ENCODE peak calls at places on chromosomes 7 and 10, in five cellular contexts. H is lower lobe of right lung; K is naive thymus-derived CD4-positive, alpha-beta T cell; T is lower leg skin; U is stomach. V is an unnamed sample.

GRCh38 chr10:82969405-82969804 is 1094.4 kb downstream of the NRG3 start:
- DNase-seq in K (no peak), U (no peak), T (no peak), H (no peak), V (peak)

GRCh38 chr10:43206391-43207235 is 60.3 kb downstream of the RASGEF1A start:
- DNase-seq in T (no peak), H (peak), U (no peak), K (no peak), V (no peak)

GRCh38 chr7:99189222-99189621 is 18.7 kb downstream of the KPNA7 start:
- DNase-seq in T (no peak), H (no peak), U (no peak), K (no peak), V (no peak)

GRCh38 chr10:99451499-99451788 is 21.0 kb upstream of the GOT1 start:
- DNase-seq in U (no peak), H (no peak), K (no peak), T (no peak), V (no peak)

GRCh38 chr10:68171539-68172080 is 60.3 kb downstream of the ATOH7 start:
- DNase-seq in T (no peak), H (no peak), U (no peak), K (no peak), V (no peak)

GRCh38 chr10:30254926-30255325 is 94.2 kb downstream of the MTPAP start:
- DNase-seq in H (no peak), U (no peak), K (no peak), T (no peak), V (no peak)

GRCh38 chr10:71423936-71424335 is 27.2 kb downstream of the CDH23 start:
- DNase-seq in H (no peak), K (no peak), U (no peak), T (no peak), V (no peak)

GRCh38 chr10:121324678-121325213 is 273.5 kb downstream of the FGFR2 start:
- DNase-seq in K (no peak), H (no peak), T (no peak), U (no peak), V (no peak)

GRCh38 chr7:158353606-158354570 is 233.7 kb downstream of the PTPRN2 start:
- DNase-seq in K (no peak), H (no peak), T (no peak), U (no peak), V (peak)

GRCh38 chr10:5416981-5417380 is 4.6 kb downstream of the NET1 start:
- DNase-seq in T (no peak), U (no peak), H (no peak), K (no peak), V (no peak)

GRCh38 chr7:136259074-136259473 is 281.9 kb upstream of the MTPN start:
- DNase-seq in H (no peak), U (no peak), K (no peak), T (no peak), V (no peak)

GRCh38 chr10:49280001-49280408 is 19.0 kb upstream of the C10orf71 start:
- DNase-seq in U (peak), T (no peak), K (no peak), H (no peak), V (no peak)

GRCh38 chr7:127566242-127566641 is 19.2 kb downstream of the GCC1 start:
- DNase-seq in T (no peak), H (no peak), K (no peak), U (no peak), V (no peak)

GRCh38 chr10:8049874-8050560 is 4.5 kb upstream of the GATA3 start:
- DNase-seq in U (no peak), H (no peak), K (peak), T (no peak), V (no peak)

GRCh38 chr7:149799397-149800168 is 26.2 kb upstream of the ZNF467 start:
- DNase-seq in K (peak), H (no peak), U (peak), T (no peak), V (peak)

GRCh38 chr7:73612598-73613269 is 11.6 kb downstream of the MLXIPL start:
- DNase-seq in K (no peak), T (no peak), H (no peak), U (peak), V (no peak)

GRCh38 chr7:81053623-81054022 is 134.8 kb upstream of the SEMA3C start:
- DNase-seq in K (no peak), T (no peak), U (no peak), H (no peak), V (no peak)

GRCh38 chr7:107180378-107180777 is 11.6 kb downstream of the HBP1 start:
- DNase-seq in K (no peak), T (no peak), U (peak), H (no peak), V (no peak)

GRCh38 chr7:128687131-128687530 is 15.0 kb downstream of the GARIN1A start:
- DNase-seq in T (no peak), K (no peak), H (no peak), U (no peak), V (no peak)

GRCh38 chr7:49174396-49174795 is 250.0 kb downstream of the CDC14C start:
- DNase-seq in H (no peak), T (no peak), K (no peak), U (no peak), V (no peak)

GRCh38 chr7:106167439-106168136 is 55.5 kb upstream of the SYPL1 start:
- DNase-seq in H (no peak), T (no peak), K (no peak), U (no peak), V (no peak)

GRCh38 chr7:133109816-133110215 is 27.9 kb upstream of the CHCHD3 start:
- DNase-seq in T (no peak), U (no peak), K (no peak), H (no peak), V (no peak)

GRCh38 chr10:113982745-113983144 is 60.9 kb upstream of the ADRB1 start:
- DNase-seq in T (no peak), K (no peak), U (peak), H (peak), V (no peak)

GRCh38 chr10:30115391-30116253 is 56.2 kb upstream of the JCAD start:
- DNase-seq in T (no peak), U (no peak), K (no peak), H (no peak), V (no peak)

GRCh38 chr7:17405786-17406185 is 107.3 kb downstream of the AHR start:
- DNase-seq in K (no peak), T (no peak), H (no peak), U (no peak), V (no peak)

GRCh38 chr7:157271991-157272324 is 64.8 kb upstream of the DNAJB6 start:
- DNase-seq in T (peak), H (peak), U (peak), K (no peak), V (no peak)

GRCh38 chr7:110724811-110725210 is 366.1 kb upstream of the LRRN3 start:
- DNase-seq in H (no peak), U (no peak), T (no peak), K (no peak), V (no peak)

GRCh38 chr10:96910488-96911395 is 78.6 kb downstream of the LCOR start:
- DNase-seq in T (no peak), H (no peak), U (no peak), K (peak), V (peak)

GRCh38 chr7:142587578-142588191 is 161.6 kb upstream of the PRSS1 start:
- DNase-seq in T (no peak), K (peak), U (no peak), H (no peak), V (peak)

GRCh38 chr7:113796557-113796956 is 122.3 kb downstream of the PPP1R3A start:
- DNase-seq in T (no peak), U (no peak), K (no peak), H (no peak), V (no peak)

GRCh38 chr10:98365698-98366530 is 49.1 kb downstream of the PYROXD2 start:
- DNase-seq in T (peak), H (no peak), U (no peak), K (no peak), V (no peak)

GRCh38 chr7:94296886-94297285 is 97.8 kb upstream of the COL1A2 start:
- DNase-seq in T (no peak), U (no peak), H (no peak), K (no peak), V (no peak)

GRCh38 chr7:72476608-72477305 is 64.6 kb upstream of the CALN1 start:
- DNase-seq in U (peak), H (no peak), T (peak), K (no peak), V (no peak)

GRCh38 chr7:110148054-110148453 is 942.9 kb upstream of the LRRN3 start:
- DNase-seq in T (no peak), K (no peak), U (no peak), H (no peak), V (no peak)

GRCh38 chr10:100009793-100010676 is at the start of gene DNMBP:
- DNase-seq in K (peak), H (peak), T (peak), U (peak), V (peak)

GRCh38 chr7:152402384-152403250 is 33.2 kb downstream of the KMT2C start:
- DNase-seq in H (no peak), U (no peak), T (no peak), K (no peak), V (no peak)

GRCh38 chr7:158811461-158811860 is 17.8 kb downstream of the ESYT2 start:
- DNase-seq in K (no peak), T (no peak), H (no peak), U (no peak), V (peak)

GRCh38 chr10:125538947-125539649 is 143.9 kb downstream of the TEX36 start:
- DNase-seq in U (peak), K (no peak), H (no peak), T (peak), V (no peak)

GRCh38 chr7:132030161-132030568 is 473.7 kb upstream of the PODXL start:
- DNase-seq in H (no peak), K (no peak), U (peak), T (no peak), V (no peak)

GRCh38 chr7:54663603-54664234 is 95.3 kb downstream of the SEC61G start:
- DNase-seq in K (no peak), H (no peak), U (no peak), T (no peak), V (no peak)
- H3K4me3 ChIP-seq in K (no peak), H (peak), U (peak), T (no peak), V (no peak)

GRCh38 chr10:80554050-80554449 is 16.3 kb downstream of the SH2D4B start:
- DNase-seq in T (no peak), U (no peak), K (no peak), H (no peak), V (no peak)
- H3K4me3 ChIP-seq in T (no peak), U (no peak), K (no peak), H (no peak), V (no peak)

DNA sequence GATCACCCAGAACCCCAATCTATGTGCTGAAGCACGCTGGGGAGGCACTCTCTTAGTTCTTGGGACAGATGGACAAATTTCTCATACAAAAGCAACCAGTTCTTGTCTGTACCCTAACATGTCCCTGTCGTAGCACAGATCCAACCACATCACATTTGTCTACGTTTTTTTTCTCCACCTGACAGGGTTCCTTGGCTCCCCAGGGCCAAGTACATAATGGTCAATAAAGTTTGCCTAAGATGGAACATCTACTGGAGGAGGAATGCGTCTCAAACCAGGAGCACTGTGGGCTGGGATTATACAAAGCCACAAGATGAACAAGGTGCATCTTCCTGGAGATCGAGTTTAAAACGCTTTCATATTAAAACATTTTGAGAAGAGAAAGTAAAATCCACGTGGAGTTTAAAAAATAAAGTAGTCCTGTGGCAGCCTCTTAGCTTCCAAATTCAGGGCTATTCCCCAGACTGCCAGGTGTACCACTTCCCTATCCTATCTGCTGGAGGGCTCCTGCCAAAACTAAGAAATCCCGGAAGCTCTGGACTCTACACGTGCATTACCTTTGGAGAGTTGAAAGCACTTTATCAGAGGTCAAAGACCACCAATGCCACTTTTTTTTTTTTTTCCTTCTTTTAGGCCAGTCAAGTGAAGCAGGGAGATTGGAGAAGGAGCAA is 1.4 kb downstream of the TMEM243 start:
- DNase-seq in H (no peak), T (no peak), U (no peak), K (no peak), V (no peak)
- H3K4me3 ChIP-seq in H (peak), T (no peak), U (peak), K (peak), V (peak)

GRCh38 chr10:14330390-14331071 is at the start of gene FRMD4A:
- DNase-seq in T (no peak), K (no peak), U (no peak), H (no peak), V (no peak)
- H3K4me3 ChIP-seq in T (no peak), K (no peak), U (no peak), H (no peak), V (no peak)